ENCODE peak calls at places on chromosomes 4 and X, in six cellular contexts. One of them, this sample, is unnamed.

GRCh38 chr4:170110290-170110672 is 20.5 kb upstream of the AADAT start:
- DNase-seq in stomach: no peak
- DNase-seq in breast epithelium: no peak
- DNase-seq in IMR-90: no peak
- DNase-seq in upper lobe of left lung: no peak
- DNase-seq in ovary: no peak
- DNase-seq in this sample: no peak

GRCh38 chr4:127870688-127871087 is 10.0 kb upstream of the PLK4 start:
- DNase-seq in stomach: no peak
- DNase-seq in ovary: no peak
- DNase-seq in breast epithelium: no peak
- DNase-seq in upper lobe of left lung: peak
- DNase-seq in IMR-90: peak
- DNase-seq in this sample: no peak

GRCh38 chr4:84319124-84319523 is 180.0 kb downstream of the NKX6-1 start:
- DNase-seq in breast epithelium: no peak
- DNase-seq in stomach: no peak
- DNase-seq in IMR-90: peak
- DNase-seq in upper lobe of left lung: peak
- DNase-seq in ovary: no peak
- DNase-seq in this sample: no peak

GRCh38 chr4:163494360-163495241 is at the start of gene TMA16:
- DNase-seq in ovary: peak
- DNase-seq in IMR-90: peak
- DNase-seq in upper lobe of left lung: peak
- DNase-seq in breast epithelium: peak
- DNase-seq in stomach: peak
- DNase-seq in this sample: peak

GRCh38 chr4:125572601-125573000 is 257.8 kb downstream of the FAT4 start:
- DNase-seq in stomach: no peak
- DNase-seq in ovary: no peak
- DNase-seq in breast epithelium: no peak
- DNase-seq in IMR-90: no peak
- DNase-seq in upper lobe of left lung: no peak
- DNase-seq in this sample: no peak

GRCh38 chr4:19195696-19196095 is 1056.0 kb upstream of the SLIT2 start:
- DNase-seq in ovary: no peak
- DNase-seq in upper lobe of left lung: no peak
- DNase-seq in breast epithelium: no peak
- DNase-seq in IMR-90: no peak
- DNase-seq in stomach: no peak
- DNase-seq in this sample: no peak

GRCh38 chrX:129686422-129686948 is 31.7 kb upstream of the APLN start:
- DNase-seq in IMR-90: peak
- DNase-seq in upper lobe of left lung: no peak
- DNase-seq in stomach: no peak
- DNase-seq in ovary: peak
- DNase-seq in breast epithelium: no peak
- DNase-seq in this sample: no peak

GRCh38 chrX:104445591-104445990 is 120.4 kb upstream of the IL1RAPL2 start:
- DNase-seq in IMR-90: no peak
- DNase-seq in upper lobe of left lung: no peak
- DNase-seq in stomach: no peak
- DNase-seq in ovary: no peak
- DNase-seq in breast epithelium: no peak
- DNase-seq in this sample: no peak

GRCh38 chr4:37867102-37867501 is 23.8 kb upstream of the TBC1D1 start:
- DNase-seq in IMR-90: no peak
- DNase-seq in ovary: no peak
- DNase-seq in breast epithelium: no peak
- DNase-seq in stomach: peak
- DNase-seq in upper lobe of left lung: no peak
- DNase-seq in this sample: no peak

GRCh38 chr4:151472297-151472696 is 63.3 kb downstream of the FHIP1A start:
- DNase-seq in stomach: no peak
- DNase-seq in ovary: no peak
- DNase-seq in upper lobe of left lung: no peak
- DNase-seq in IMR-90: no peak
- DNase-seq in breast epithelium: no peak
- DNase-seq in this sample: no peak

GRCh38 chr4:2059726-2060577 is 825 bp downstream of the NAT8L start:
- DNase-seq in upper lobe of left lung: no peak
- DNase-seq in stomach: no peak
- DNase-seq in breast epithelium: no peak
- DNase-seq in IMR-90: no peak
- DNase-seq in ovary: no peak
- DNase-seq in this sample: no peak

GRCh38 chrX:45200741-45201234 is at the start of gene DIPK2B:
- DNase-seq in upper lobe of left lung: no peak
- DNase-seq in ovary: peak
- DNase-seq in breast epithelium: no peak
- DNase-seq in IMR-90: no peak
- DNase-seq in stomach: no peak
- DNase-seq in this sample: no peak

GRCh38 chr4:100462206-100462605 is 55.6 kb downstream of the EMCN start:
- DNase-seq in IMR-90: peak
- DNase-seq in breast epithelium: no peak
- DNase-seq in upper lobe of left lung: no peak
- DNase-seq in ovary: no peak
- DNase-seq in stomach: no peak
- DNase-seq in this sample: no peak

GRCh38 chrX:17494231-17494630 is 119.2 kb downstream of the NHS start:
- DNase-seq in IMR-90: no peak
- DNase-seq in ovary: no peak
- DNase-seq in upper lobe of left lung: no peak
- DNase-seq in breast epithelium: no peak
- DNase-seq in stomach: no peak
- DNase-seq in this sample: no peak

GRCh38 chr4:94390804-94391410 is 48.3 kb upstream of the HPGDS start:
- DNase-seq in stomach: no peak
- DNase-seq in ovary: no peak
- DNase-seq in upper lobe of left lung: no peak
- DNase-seq in IMR-90: peak
- DNase-seq in breast epithelium: no peak
- DNase-seq in this sample: no peak
- TF ChIP-seq CTCF in stomach: no peak
- TF ChIP-seq CTCF in ovary: no peak
- TF ChIP-seq CTCF in upper lobe of left lung: peak
- TF ChIP-seq CTCF in IMR-90: peak
- TF ChIP-seq CTCF in breast epithelium: no peak
- TF ChIP-seq CTCF in this sample: no peak

GRCh38 chr4:121192013-121192412 is 27.9 kb upstream of the TNIP3 start:
- DNase-seq in breast epithelium: no peak
- DNase-seq in ovary: no peak
- DNase-seq in stomach: no peak
- DNase-seq in upper lobe of left lung: no peak
- DNase-seq in IMR-90: no peak
- DNase-seq in this sample: no peak
- H3K4me3 ChIP-seq in breast epithelium: peak
- H3K4me3 ChIP-seq in ovary: no peak
- H3K4me3 ChIP-seq in stomach: no peak
- H3K4me3 ChIP-seq in upper lobe of left lung: peak
- H3K4me3 ChIP-seq in IMR-90: peak
- H3K4me3 ChIP-seq in this sample: no peak

GRCh38 chrX:78945186-78945912 is at the start of gene P2RY10:
- DNase-seq in ovary: no peak
- DNase-seq in IMR-90: no peak
- DNase-seq in upper lobe of left lung: no peak
- DNase-seq in stomach: no peak
- DNase-seq in breast epithelium: no peak
- DNase-seq in this sample: no peak
- TF ChIP-seq POLR2A in ovary: no peak
- TF ChIP-seq POLR2A in IMR-90: no peak
- TF ChIP-seq POLR2A in upper lobe of left lung: no peak
- TF ChIP-seq POLR2A in stomach: no peak
- TF ChIP-seq POLR2A in breast epithelium: no peak
- TF ChIP-seq POLR2A in this sample: no peak

DNA sequence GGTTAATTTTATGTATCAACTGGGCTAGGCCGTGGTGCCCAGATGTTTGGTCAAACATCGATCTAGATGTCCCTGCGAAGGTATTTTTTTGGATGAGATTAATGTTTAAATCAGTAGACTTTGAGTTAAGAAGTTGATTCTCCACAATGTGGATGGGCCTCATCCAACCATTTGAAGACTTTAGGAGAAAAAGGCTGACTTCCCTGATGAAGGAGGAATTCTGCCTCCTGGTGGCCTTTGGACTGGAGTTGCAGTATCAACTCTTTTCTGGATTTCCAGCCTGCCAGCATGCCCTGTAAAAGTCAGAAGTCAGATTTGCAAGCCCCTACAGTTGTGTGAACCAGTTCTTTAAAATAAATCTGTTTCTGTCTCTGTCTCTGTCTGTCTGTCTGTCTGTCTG is 91.4 kb downstream of the STK32B start:
- DNase-seq in stomach: peak
- DNase-seq in breast epithelium: no peak
- DNase-seq in upper lobe of left lung: no peak
- DNase-seq in ovary: peak
- DNase-seq in IMR-90: peak
- DNase-seq in this sample: peak
- TF ChIP-seq CTCF in stomach: no peak
- TF ChIP-seq CTCF in breast epithelium: no peak
- TF ChIP-seq CTCF in upper lobe of left lung: peak
- TF ChIP-seq CTCF in ovary: no peak
- TF ChIP-seq CTCF in IMR-90: peak
- TF ChIP-seq CTCF in this sample: no peak

DNA sequence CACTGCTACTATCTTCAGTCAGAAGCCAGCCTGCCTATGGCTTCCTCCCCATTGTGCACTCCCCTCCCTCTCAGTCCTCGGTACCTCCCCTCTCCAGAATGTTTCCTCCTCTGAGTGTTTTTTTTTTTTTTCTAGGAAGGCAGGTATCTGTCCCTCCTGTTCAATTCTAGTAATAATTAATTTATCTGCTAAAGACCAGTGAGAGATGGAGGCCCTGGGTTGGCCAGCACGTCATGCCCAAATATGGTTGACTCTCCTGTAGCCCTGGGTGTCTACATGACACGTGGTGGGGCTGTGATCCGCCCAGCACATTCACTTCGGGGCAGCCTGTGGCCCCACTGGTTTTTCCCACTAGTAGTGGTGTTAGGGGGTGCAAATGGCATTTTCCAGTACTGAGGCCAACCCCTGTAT is 1.8 kb downstream of the FLNA start:
- DNase-seq in breast epithelium: no peak
- DNase-seq in ovary: no peak
- DNase-seq in upper lobe of left lung: no peak
- DNase-seq in IMR-90: peak
- DNase-seq in stomach: no peak
- DNase-seq in this sample: no peak
- H3K4me3 ChIP-seq in breast epithelium: peak
- H3K4me3 ChIP-seq in ovary: peak
- H3K4me3 ChIP-seq in upper lobe of left lung: peak
- H3K4me3 ChIP-seq in IMR-90: peak
- H3K4me3 ChIP-seq in stomach: peak
- H3K4me3 ChIP-seq in this sample: no peak

GRCh38 chr4:98260047-98260578 is 1.1 kb upstream of the RAP1GDS1 start:
- DNase-seq in upper lobe of left lung: peak
- DNase-seq in stomach: peak
- DNase-seq in IMR-90: peak
- DNase-seq in ovary: peak
- DNase-seq in breast epithelium: peak
- DNase-seq in this sample: peak

GRCh38 chr4:98262431-98262830 is 1.2 kb downstream of the RAP1GDS1 start:
- DNase-seq in IMR-90: no peak
- DNase-seq in breast epithelium: no peak
- DNase-seq in upper lobe of left lung: no peak
- DNase-seq in stomach: no peak
- DNase-seq in ovary: no peak
- DNase-seq in this sample: no peak

GRCh38 chr4:98267498-98267897 is 6.3 kb downstream of the RAP1GDS1 start:
- DNase-seq in IMR-90: no peak
- DNase-seq in stomach: no peak
- DNase-seq in breast epithelium: no peak
- DNase-seq in upper lobe of left lung: no peak
- DNase-seq in ovary: no peak
- DNase-seq in this sample: no peak

GRCh38 chr4:98260579-98261290 is 449 bp upstream of the RAP1GDS1 start:
- DNase-seq in breast epithelium: peak
- DNase-seq in IMR-90: peak
- DNase-seq in upper lobe of left lung: peak
- DNase-seq in ovary: peak
- DNase-seq in stomach: peak
- DNase-seq in this sample: peak

DNA sequence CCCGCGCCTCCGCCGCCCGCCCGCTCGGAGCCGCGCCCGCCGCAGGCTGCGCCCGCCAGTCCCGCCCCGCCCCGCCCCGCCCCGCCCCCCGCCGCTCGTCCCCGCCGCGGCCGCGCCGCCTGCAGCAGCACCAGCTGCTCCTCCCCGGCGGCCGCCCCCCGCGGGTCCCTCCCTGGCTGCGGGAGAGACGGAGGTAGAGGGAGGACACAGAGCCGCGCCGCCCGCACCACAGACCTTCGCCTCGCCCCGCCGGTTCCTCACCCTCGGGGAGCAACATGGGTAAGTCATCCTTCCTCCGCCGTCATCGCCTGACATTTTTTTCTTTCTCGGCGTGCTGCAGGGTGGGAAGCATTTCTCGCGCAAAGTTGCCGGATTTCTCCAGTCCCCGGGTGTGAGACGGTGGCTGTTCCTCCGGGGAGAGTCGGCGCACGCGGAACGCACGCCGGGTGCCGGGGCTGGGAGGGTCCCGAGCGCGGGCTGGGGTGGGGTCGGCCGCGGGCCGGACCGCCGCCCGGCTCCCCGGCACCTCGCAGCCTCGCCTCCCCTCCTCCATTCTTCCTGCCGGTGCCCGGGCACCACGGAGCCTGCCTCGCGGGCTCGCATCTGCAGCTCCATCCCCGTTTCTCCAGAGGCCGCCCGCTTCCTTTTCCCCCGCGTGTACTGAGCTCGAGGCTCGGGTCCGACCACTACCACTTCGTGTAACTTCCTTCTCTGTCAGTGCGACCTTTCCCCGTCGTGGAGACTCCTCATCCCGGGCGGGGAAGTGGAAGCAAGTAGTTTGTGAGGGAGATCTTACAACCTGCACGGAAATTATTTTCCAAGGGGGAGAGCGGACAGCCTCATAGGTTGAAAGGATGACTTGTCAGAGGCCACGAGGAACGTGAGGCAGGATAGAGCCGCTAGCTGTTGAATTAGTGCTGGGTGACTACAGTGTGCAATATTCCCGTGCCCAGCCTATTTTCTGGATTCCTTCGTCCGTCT is at the start of gene RAP1GDS1:
- DNase-seq in stomach: peak
- DNase-seq in IMR-90: peak
- DNase-seq in upper lobe of left lung: peak
- DNase-seq in breast epithelium: peak
- DNase-seq in ovary: peak
- DNase-seq in this sample: peak
- TF ChIP-seq POLR2A in stomach: no peak
- TF ChIP-seq POLR2A in IMR-90: no peak
- TF ChIP-seq POLR2A in upper lobe of left lung: no peak
- TF ChIP-seq POLR2A in breast epithelium: no peak
- TF ChIP-seq POLR2A in ovary: no peak
- TF ChIP-seq POLR2A in this sample: no peak

GRCh38 chrX:115968436-115969252 is 201.9 kb upstream of the AGTR2 start:
- DNase-seq in breast epithelium: no peak
- DNase-seq in stomach: no peak
- DNase-seq in IMR-90: no peak
- DNase-seq in ovary: no peak
- DNase-seq in upper lobe of left lung: peak
- DNase-seq in this sample: no peak
- TF ChIP-seq CTCF in breast epithelium: no peak
- TF ChIP-seq CTCF in stomach: no peak
- TF ChIP-seq CTCF in IMR-90: no peak
- TF ChIP-seq CTCF in ovary: no peak
- TF ChIP-seq CTCF in upper lobe of left lung: no peak
- TF ChIP-seq CTCF in this sample: no peak

GRCh38 chrX:262391-262909 is 18.7 kb upstream of the PLCXD1 start:
- DNase-seq in IMR-90: no peak
- DNase-seq in stomach: peak
- DNase-seq in breast epithelium: no peak
- DNase-seq in ovary: no peak
- DNase-seq in upper lobe of left lung: peak
- DNase-seq in this sample: peak
- H3K4me3 ChIP-seq in IMR-90: no peak
- H3K4me3 ChIP-seq in stomach: no peak
- H3K4me3 ChIP-seq in breast epithelium: no peak
- H3K4me3 ChIP-seq in ovary: no peak
- H3K4me3 ChIP-seq in upper lobe of left lung: no peak
- H3K4me3 ChIP-seq in this sample: no peak

This sample was measured in lower leg skin.